ENCODE peak calls at places on chromosomes 16 and 17, in seven cellular contexts. U is CD8-positive, alpha-beta T cell; N is astrocyte of the cerebellum; M is colonic mucosa; E is upper lobe of left lung; W is body of pancreas; F is fibroblast of villous mesenchyme. T is an unnamed sample.
A peak's percentile ranks its signal among the peaks of the same experiment; 100 is the strongest.

GRCh38 chr17:64216385-64217248 is 46.4 kb downstream of the TEX2 start:
- DNase-seq in E (no peak), F (peak; percentile 54), U (no peak), N (peak; percentile 26), M (peak; percentile 66), W (peak; percentile 49), T (peak; percentile 48)

GRCh38 chr16:27318399-27319256 is 4.9 kb downstream of the IL4R start:
- DNase-seq in F (peak; percentile 89), U (peak; percentile 64), N (no peak), W (no peak), M (peak; percentile 47), E (peak; percentile 79), T (peak; percentile 66)

GRCh38 chr17:48490391-48491026 is 40.3 kb downstream of the HOXB1 start:
- DNase-seq in N (no peak), F (no peak), M (no peak), E (no peak), W (no peak), U (no peak), T (no peak)

GRCh38 chr17:13160281-13160680 is 142.5 kb upstream of the ELAC2 start:
- DNase-seq in W (no peak), N (no peak), F (no peak), M (no peak), E (no peak), U (no peak), T (no peak)

GRCh38 chr17:83128306-83129240 is 49.2 kb downstream of the METRNL start:
- DNase-seq in E (peak; percentile 15), N (no peak), F (no peak), U (no peak), W (no peak), M (no peak), T (no peak)

GRCh38 chr16:53946745-53947386 is 242.9 kb downstream of the FTO start:
- DNase-seq in W (no peak), N (no peak), F (no peak), E (no peak), M (no peak), U (no peak), T (no peak)

GRCh38 chr16:81446318-81447275 is 2.0 kb downstream of the CMIP start:
- DNase-seq in M (peak; percentile 63), W (peak; percentile 52), F (no peak), U (peak; percentile 55), E (peak; percentile 59), N (no peak), T (peak; percentile 49)

GRCh38 chr17:52938623-52939230 is 780.2 kb upstream of the CA10 start:
- DNase-seq in M (no peak), N (no peak), U (no peak), E (no peak), W (no peak), F (no peak), T (no peak)

GRCh38 chr16:85969159-85969558 is 70.2 kb downstream of the IRF8 start:
- DNase-seq in U (no peak), E (no peak), N (peak; percentile 29), M (no peak), F (peak; percentile 27), W (no peak), T (no peak)

GRCh38 chr16:31377210-31377903 is 15.8 kb upstream of the ITGAD start:
- DNase-seq in E (no peak), U (no peak), M (no peak), N (no peak), F (no peak), W (no peak), T (no peak)

GRCh38 chr16:68283840-68284595 is 19.7 kb downstream of the SLC7A6 start:
- DNase-seq in M (no peak), W (no peak), N (no peak), F (peak; percentile 66), E (no peak), U (no peak), T (peak; percentile 54)

GRCh38 chr17:81842725-81843504 is 8.1 kb upstream of the PPP1R27 start:
- DNase-seq in F (peak; percentile 45), E (no peak), W (peak; percentile 59), U (no peak), M (no peak), N (no peak), T (no peak)

GRCh38 chr16:66364117-66364958 is 2.2 kb upstream of the CDH5 start:
- DNase-seq in E (peak; percentile 58), F (peak; percentile 3), W (no peak), M (peak; percentile 41), U (no peak), N (peak; percentile 63), T (no peak)

GRCh38 chr17:28684963-28685362 is 23.0 kb downstream of the SUPT6H start:
- DNase-seq in W (peak; percentile 26), N (no peak), E (no peak), M (peak; percentile 52), U (no peak), F (peak; percentile 72), T (no peak)

GRCh38 chr16:2711370-2712062 is 8.5 kb downstream of the PRSS27 start:
- DNase-seq in F (no peak), U (no peak), E (no peak), N (no peak), M (no peak), W (no peak), T (no peak)

GRCh38 chr17:27984816-27985215 is 57.7 kb upstream of the NLK start:
- DNase-seq in W (no peak), F (no peak), M (no peak), E (no peak), U (no peak), N (no peak), T (no peak)

GRCh38 chr16:50553731-50554360 is 5.7 kb downstream of the NKD1 start:
- DNase-seq in F (no peak), M (no peak), W (no peak), N (no peak), U (no peak), E (no peak), T (no peak)

GRCh38 chr17:78608804-78609186 is 31.6 kb upstream of the DNAH17 start:
- DNase-seq in U (no peak), E (no peak), F (no peak), M (no peak), W (no peak), N (no peak), T (no peak)

GRCh38 chr17:34726536-34727384 is 147.4 kb downstream of the TMEM132E start:
- DNase-seq in N (no peak), W (no peak), U (no peak), M (no peak), F (no peak), E (no peak), T (no peak)

GRCh38 chr17:34727601-34728000 is 148.2 kb downstream of the TMEM132E start:
- DNase-seq in N (no peak), U (no peak), M (no peak), W (no peak), F (no peak), E (no peak), T (no peak)

GRCh38 chr17:34733351-34733750 is 154.0 kb downstream of the TMEM132E start:
- DNase-seq in F (no peak), E (no peak), W (no peak), M (no peak), U (no peak), N (no peak), T (no peak)

GRCh38 chr17:34728771-34729310 is 149.5 kb downstream of the TMEM132E start:
- DNase-seq in F (no peak), M (no peak), N (no peak), E (no peak), U (no peak), W (no peak), T (no peak)

GRCh38 chr17:34730816-34731215 is 151.4 kb downstream of the TMEM132E start:
- DNase-seq in M (no peak), F (no peak), W (no peak), E (no peak), U (no peak), N (no peak), T (no peak)
- TF ChIP-seq CTCF in M (no peak), F (no peak), W (no peak), E (no peak), U (no peak), N (no peak), T (no peak)

GRCh38 chr16:83994087-83994486 is 26.0 kb downstream of the NECAB2 start:
- DNase-seq in N (peak; percentile 37), F (peak; percentile 92), W (no peak), U (no peak), E (peak; percentile 60), M (no peak), T (no peak)

GRCh38 chr16:83995756-83996155 is 27.7 kb downstream of the NECAB2 start:
- DNase-seq in E (peak; percentile 33), F (no peak), U (no peak), N (peak; percentile 12), M (peak; percentile 29), W (peak; percentile 25), T (no peak)

GRCh38 chr16:83998091-83998490 is 30.0 kb downstream of the NECAB2 start:
- DNase-seq in N (no peak), W (no peak), U (no peak), E (no peak), F (no peak), M (no peak), T (no peak)

GRCh38 chr16:83994703-83995102 is 26.7 kb downstream of the NECAB2 start:
- DNase-seq in E (no peak), F (no peak), M (no peak), N (no peak), W (no peak), U (no peak), T (no peak)

GRCh38 chr16:83996481-83997252 is 28.6 kb downstream of the NECAB2 start:
- DNase-seq in U (no peak), M (no peak), W (no peak), E (no peak), F (no peak), N (no peak), T (no peak)
- TF ChIP-seq CTCF in U (no peak), M (no peak), W (no peak), E (no peak), F (peak; percentile 37), N (no peak), T (no peak)

GRCh38 chr16:4471869-4472268 is 2.6 kb downstream of the NMRAL1 start:
- DNase-seq in M (no peak), W (no peak), F (no peak), N (no peak), U (no peak), E (no peak), T (no peak)

GRCh38 chr16:4477966-4478365 is 1.8 kb downstream of the HMOX2 start:
- DNase-seq in F (peak; percentile 44), M (no peak), N (no peak), U (no peak), E (peak; percentile 32), W (no peak), T (no peak)

GRCh38 chr16:4472880-4473279 is 1.5 kb downstream of the NMRAL1 start:
- DNase-seq in W (no peak), U (no peak), E (no peak), F (no peak), M (no peak), N (no peak), T (no peak)

GRCh38 chr16:4475880-4476790 is at the start of gene HMOX2:
- DNase-seq in W (peak; percentile 96), U (peak; percentile 86), F (peak; percentile 91), N (peak; percentile 47), E (peak; percentile 97), M (peak; percentile 96), T (peak; percentile 98)

GRCh38 chr16:4474192-4474961 is at the start of gene NMRAL1:
- DNase-seq in W (peak; percentile 88), N (peak; percentile 68), M (peak; percentile 95), F (peak; percentile 92), U (peak; percentile 91), E (peak; percentile 96), T (peak; percentile 95)
- TF ChIP-seq CTCF in W (peak; percentile 9), N (no peak), M (no peak), F (no peak), U (no peak), E (peak; percentile 43), T (peak; percentile 11)

GRCh38 chr17:2366747-2367494 is 29.6 kb downstream of the SGSM2 start:
- DNase-seq in F (no peak), N (no peak), E (no peak), U (no peak), M (no peak), W (no peak), T (no peak)
- TF ChIP-seq CTCF in F (peak; percentile 30), N (peak; percentile 39), E (no peak), U (no peak), M (no peak), W (no peak), T (no peak)